ENCODE peak calls at places on chromosomes 1 and 21, in four cellular contexts. F is CD4-positive, CD25-positive, alpha-beta regulatory T cell; T is transverse colon; A is kidney. S is an unnamed sample.

GRCh38 chr21:15199414-15199813 is 134.6 kb upstream of the NRIP1 start:
- DNase-seq in T (no peak), F (no peak), A (no peak), S (no peak)

GRCh38 chr1:15835205-15835740 is 12.2 kb upstream of the SPEN start:
- DNase-seq in T (peak; percentile 52), A (no peak), F (no peak), S (no peak)

GRCh38 chr1:53575141-53575947 is 116.1 kb downstream of the DMRTB1 start:
- DNase-seq in A (no peak), T (no peak), F (no peak), S (no peak)

GRCh38 chr1:58754683-58755467 is 29.0 kb downstream of the JUN start:
- DNase-seq in T (no peak), F (peak; percentile 37), A (no peak), S (no peak)

GRCh38 chr1:101004061-101004460 is 21.5 kb downstream of the DPH5 start:
- DNase-seq in F (no peak), A (no peak), T (no peak), S (no peak)

GRCh38 chr1:54273837-54274192 is 73.8 kb downstream of the MRPL37 start:
- DNase-seq in T (peak; percentile 42), F (no peak), A (peak; percentile 87), S (no peak)

GRCh38 chr1:200245492-200245891 is 164.3 kb downstream of the ZNF281 start:
- DNase-seq in T (no peak), A (no peak), F (no peak), S (no peak)

GRCh38 chr1:1005774-1006304 is 5.9 kb upstream of the HES4 start:
- DNase-seq in A (peak; percentile 61), F (no peak), T (no peak), S (no peak)

GRCh38 chr1:248924696-248925532 is 18.9 kb downstream of the PGBD2 start:
- DNase-seq in T (peak; percentile 25), F (peak; percentile 85), A (no peak), S (no peak)

GRCh38 chr1:50700226-50701020 is 259.6 kb downstream of the FAF1 start:
- DNase-seq in T (no peak), A (no peak), F (no peak), S (no peak)

GRCh38 chr1:41802532-41803501 is 115.9 kb downstream of the HIVEP3 start:
- DNase-seq in F (peak; percentile 77), A (no peak), T (peak; percentile 25), S (no peak)

GRCh38 chr1:62800825-62801306 is 16.9 kb downstream of the ATG4C start:
- DNase-seq in A (no peak), T (no peak), F (peak; percentile 31), S (no peak)

GRCh38 chr1:97392701-97393100 is 528.1 kb downstream of the DPYD start:
- DNase-seq in T (no peak), F (no peak), A (no peak), S (no peak)

GRCh38 chr1:196278816-196279215 is 329.4 kb downstream of the KCNT2 start:
- DNase-seq in T (no peak), A (no peak), F (no peak), S (no peak)

GRCh38 chr1:168340796-168341510 is 60.3 kb downstream of the TBX19 start:
- DNase-seq in A (no peak), T (no peak), F (no peak), S (no peak)

GRCh38 chr1:206979379-206980043 is 9.3 kb upstream of the FCAMR start:
- DNase-seq in A (no peak), F (no peak), T (no peak), S (no peak)

GRCh38 chr1:246681822-246682221 is 42.4 kb upstream of the SCCPDH start:
- DNase-seq in F (no peak), T (no peak), A (peak; percentile 86), S (no peak)

GRCh38 chr21:36717901-36718465 is 19.1 kb downstream of the SIM2 start:
- DNase-seq in F (no peak), T (no peak), A (no peak), S (no peak)

GRCh38 chr1:113630340-113631327 is 128.7 kb downstream of the PHTF1 start:
- DNase-seq in F (no peak), A (no peak), T (no peak), S (no peak)

GRCh38 chr1:17292299-17293198 is 15.4 kb upstream of the PADI4 start:
- DNase-seq in T (no peak), A (no peak), F (no peak), S (no peak)

GRCh38 chr1:204410764-204411450 is 710 bp downstream of the PPP1R15B start:
- DNase-seq in T (peak; percentile 62), F (peak; percentile 27), A (no peak), S (no peak)

GRCh38 chr1:160646711-160647328 is at the start of gene SLAMF1:
- DNase-seq in A (no peak), T (peak; percentile 30), F (peak; percentile 70), S (peak; percentile 87)

GRCh38 chr1:2135425-2135824 is 59.1 kb downstream of the FAAP20 start:
- DNase-seq in F (no peak), A (peak; percentile 86), T (peak; percentile 45), S (no peak)

GRCh38 chr1:59671953-59672305 is 142.8 kb upstream of the HOOK1 start:
- DNase-seq in A (no peak), F (no peak), T (no peak), S (no peak)

GRCh38 chr21:15695241-15695640 is 34.5 kb upstream of the USP25 start:
- DNase-seq in T (no peak), A (no peak), F (no peak), S (no peak)

GRCh38 chr1:166975361-166976129 is at the start of gene ILDR2:
- DNase-seq in F (peak; percentile 67), T (peak; percentile 50), A (peak; percentile 81), S (peak; percentile 92)

DNA sequence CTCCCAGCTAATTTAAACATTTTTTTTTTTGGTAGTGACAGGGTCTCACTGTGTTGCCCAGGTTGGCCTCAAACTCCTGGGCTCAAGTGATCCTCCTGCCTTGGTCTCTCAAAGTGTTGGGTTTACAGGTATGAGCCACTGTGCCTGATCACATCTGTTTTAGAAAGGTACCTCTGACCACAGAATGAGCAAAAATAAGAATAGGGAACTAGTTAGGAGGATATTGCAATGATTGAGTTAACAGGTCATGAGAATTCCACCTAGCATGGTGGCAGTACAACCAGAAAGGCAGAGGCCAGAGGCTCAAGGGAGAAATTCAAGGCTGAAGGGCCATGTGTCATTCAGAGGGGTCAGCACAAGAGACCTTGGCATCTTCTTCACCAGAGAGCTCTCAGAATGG is 49.6 kb downstream of the ELAPOR1 start:
- DNase-seq in T (no peak), A (no peak), F (no peak), S (no peak)
- H3K27ac ChIP-seq in T (no peak overlapping the region), A (no peak overlapping the region), F (no peak overlapping the region), S (no peak overlapping the region)

GRCh38 chr1:162388615-162389014 is 7.1 kb downstream of the C1orf226 start:
- DNase-seq in T (no peak), F (no peak), A (no peak), S (no peak)
- H3K27ac ChIP-seq in T (peak overlapping the region; percentile 58), F (no peak overlapping the region), A (no peak overlapping the region), S (no peak overlapping the region)

DNA sequence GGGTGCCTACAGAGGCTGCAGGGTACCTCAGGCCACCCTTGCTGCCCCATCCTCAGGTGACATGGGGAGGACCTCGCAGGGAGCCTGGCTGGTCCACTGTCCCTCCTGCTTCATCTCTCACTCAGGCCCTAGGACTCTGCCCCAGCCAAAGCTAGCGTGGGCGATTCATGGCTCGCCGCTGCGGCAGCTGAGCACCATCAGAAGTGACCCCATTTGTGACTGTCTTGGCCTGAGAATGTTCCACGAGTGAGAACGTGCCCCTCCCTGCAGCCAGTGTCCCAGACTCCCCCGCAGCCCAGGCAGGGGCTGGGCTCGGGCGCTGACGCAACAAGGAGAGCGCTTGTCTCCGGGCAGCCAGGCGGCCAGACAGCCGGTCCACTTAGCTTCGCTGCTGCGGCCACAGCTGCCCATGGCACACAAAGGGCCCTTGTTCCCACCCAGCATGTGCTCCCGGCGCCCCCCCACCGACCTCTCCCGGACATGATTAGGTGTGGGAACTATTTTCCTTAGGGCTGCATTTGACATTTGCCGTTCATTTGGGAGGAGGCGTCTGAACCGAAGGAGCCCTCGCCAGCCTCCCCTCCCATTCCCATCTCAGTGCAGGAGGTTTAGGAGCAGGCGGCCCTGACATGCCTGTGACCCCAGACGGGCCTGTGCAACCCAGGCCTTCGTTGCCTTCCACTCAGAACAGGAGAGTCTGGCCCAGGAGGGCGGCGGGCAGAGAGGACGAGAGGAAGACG is 19.3 kb upstream of the POFUT2 start:
- DNase-seq in T (peak; percentile 62), F (no peak), A (peak; percentile 96), S (no peak)
- H3K27ac ChIP-seq in T (peak overlapping the region; percentile 76), F (no peak overlapping the region), A (peak overlapping the region; percentile 38), S (peak overlapping the region; percentile 82)

DNA sequence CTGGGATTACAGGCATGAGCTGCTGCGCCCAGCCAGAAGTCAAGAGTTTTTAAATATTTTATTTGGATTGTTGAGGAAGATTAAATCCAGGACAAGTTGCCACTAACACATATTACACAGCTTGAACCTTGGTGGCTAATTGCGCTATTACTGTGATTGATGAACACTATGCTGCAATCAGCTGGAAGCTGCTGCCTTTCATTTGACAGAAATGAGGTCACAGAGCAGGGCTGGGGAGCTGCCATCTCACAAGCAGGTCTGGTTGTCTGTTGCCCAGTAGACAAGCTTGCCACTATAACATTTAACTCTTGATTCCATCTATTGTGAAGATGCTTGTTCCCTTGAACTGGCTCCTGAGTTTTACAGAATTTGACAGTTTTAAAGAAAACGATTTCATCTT is 37.4 kb upstream of the NRDC start:
- DNase-seq in A (no peak), T (no peak), F (no peak), S (no peak)
- H3K27ac ChIP-seq in A (no peak overlapping the region), T (no peak overlapping the region), F (no peak overlapping the region), S (no peak overlapping the region)

DNA sequence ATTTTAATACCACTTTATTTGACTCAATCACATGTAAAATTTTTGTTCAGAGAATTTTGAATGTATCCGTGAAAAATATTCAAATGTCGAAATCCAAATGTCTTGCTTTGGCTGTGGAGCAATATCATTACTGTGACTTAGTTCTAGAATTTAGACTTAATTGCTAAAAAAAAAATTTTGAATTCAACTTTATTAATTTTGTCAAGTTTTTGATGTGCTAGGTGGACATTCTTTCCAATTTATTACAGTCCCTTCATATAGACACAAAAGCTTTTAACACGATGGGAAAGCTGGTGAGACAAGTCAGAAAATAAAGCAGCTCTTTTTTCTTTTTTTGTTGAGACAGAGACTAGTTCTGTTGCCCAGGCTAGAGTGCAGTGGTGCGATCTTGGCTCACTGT is 62.6 kb downstream of the DDR2 start:
- DNase-seq in A (no peak), T (no peak), F (no peak), S (no peak)
- H3K27ac ChIP-seq in A (no peak overlapping the region), T (peak overlapping the region; percentile 71), F (no peak overlapping the region), S (peak overlapping the region; percentile 76)

GRCh38 chr1:201949491-201949890 is 3.1 kb upstream of the LMOD1 start:
- DNase-seq in T (no peak), A (no peak), F (no peak), S (no peak)
- H3K27ac ChIP-seq in T (no peak overlapping the region), A (no peak overlapping the region), F (no peak overlapping the region), S (peak overlapping the region; percentile 92)

S was measured in esophagus muscularis mucosa.